ENCODE peak calls at places on chromosomes 16 and 17, in nine cellular contexts. T is ACHN; O is activated T-helper 9 cell treated with anti-CD3 and anti-CD28 coated beads, Interleukin-2, amount 50 U/mL, for 16 hours; Y is amygdala; B is A549; L is GM20000; D is Kasumi-1; G is T-helper 1 cell; F is AG10803. E is an unnamed sample.

GRCh38 chr17:35878361-35878760 is 1.8 kb downstream of the CCL5 start:
- DNase-seq in B (no peak), L (no peak), G (no peak), O (no peak), Y (no peak), T (no peak), F (no peak), D (no peak), E (no peak)

GRCh38 chr17:49573510-49574282 is 2.0 kb upstream of the NXPH3 start:
- DNase-seq in L (no peak), F (no peak), T (no peak), G (no peak), O (no peak), D (peak), Y (no peak), B (no peak), E (no peak)

GRCh38 chr16:58000706-58001676 is at the start of gene USB1:
- DNase-seq in L (peak), O (peak), B (peak), F (peak), D (peak), T (peak), Y (peak), G (peak), E (peak)

GRCh38 chr16:56409195-56409594 is 16.1 kb downstream of the AMFR start:
- DNase-seq in F (peak), O (no peak), B (peak), D (no peak), L (no peak), Y (no peak), T (peak), G (no peak), E (no peak)

GRCh38 chr16:67900156-67900555 is 7.1 kb downstream of the PSKH1 start:
- DNase-seq in T (no peak), O (no peak), B (no peak), Y (no peak), G (no peak), F (no peak), D (no peak), L (no peak), E (no peak)

GRCh38 chr16:5064915-5065314 is 841 bp downstream of the C16orf89 start:
- DNase-seq in L (no peak), G (no peak), T (no peak), Y (no peak), D (no peak), O (no peak), B (no peak), F (no peak), E (no peak)

GRCh38 chr16:4393243-4393606 is 21.6 kb downstream of the VASN start:
- DNase-seq in T (no peak), Y (no peak), L (no peak), D (no peak), G (no peak), F (peak), B (no peak), O (no peak), E (no peak)

GRCh38 chr17:74274060-74274702 is at the start of gene DNAI2:
- DNase-seq in F (no peak), B (no peak), G (peak), L (no peak), T (no peak), Y (no peak), O (peak), D (no peak), E (no peak)

GRCh38 chr17:7767425-7768021 is 50.0 kb downstream of the DNAH2 start:
- DNase-seq in D (no peak), G (no peak), L (no peak), O (no peak), B (no peak), T (no peak), F (no peak), Y (no peak), E (no peak)

GRCh38 chr16:82236415-82236814 is 66.4 kb upstream of the MPHOSPH6 start:
- DNase-seq in O (no peak), L (no peak), Y (no peak), F (no peak), D (no peak), B (no peak), T (no peak), G (no peak), E (no peak)

GRCh38 chr17:68310141-68310540 is 18.8 kb downstream of the ARSG start:
- DNase-seq in G (no peak), T (no peak), Y (no peak), F (no peak), D (no peak), B (no peak), L (no peak), O (peak), E (no peak)

GRCh38 chr16:67183-67791 is 5.1 kb downstream of the RHBDF1 start:
- DNase-seq in G (no peak), D (no peak), B (no peak), L (no peak), O (no peak), F (no peak), T (no peak), Y (no peak), E (no peak)

GRCh38 chr17:38444151-38444550 is 15.9 kb downstream of the ARHGAP23 start:
- DNase-seq in O (peak), B (peak), Y (no peak), L (peak), F (peak), T (peak), G (peak), D (peak), E (peak)

GRCh38 chr16:15707332-15707731 is 57.3 kb downstream of the NDE1 start:
- DNase-seq in T (no peak), L (no peak), B (no peak), D (no peak), F (no peak), O (no peak), Y (no peak), G (no peak), E (no peak)

GRCh38 chr16:8848939-8849391 is 19.8 kb downstream of the CARHSP1 start:
- DNase-seq in O (no peak), G (no peak), L (no peak), F (peak), D (no peak), Y (no peak), T (peak), B (no peak), E (no peak)

GRCh38 chr17:79681101-79681621 is 49.6 kb upstream of the ENPP7 start:
- DNase-seq in L (no peak), Y (no peak), B (no peak), F (no peak), O (no peak), D (no peak), T (no peak), G (no peak), E (no peak)

GRCh38 chr17:70552230-70552981 is 383.1 kb downstream of the KCNJ2 start:
- DNase-seq in Y (no peak), T (peak), G (no peak), F (peak), B (peak), L (peak), D (peak), O (no peak), E (peak)

GRCh38 chr17:65054602-65055001 is 1.9 kb downstream of the GNA13 start:
- DNase-seq in B (no peak), G (no peak), L (no peak), T (peak), F (no peak), D (no peak), Y (no peak), O (no peak), E (no peak)

GRCh38 chr16:1534021-1535020 is 855 bp downstream of the TMEM204 start:
- DNase-seq in F (peak), B (no peak), D (no peak), G (no peak), O (no peak), T (no peak), Y (no peak), L (peak), E (no peak)

GRCh38 chr17:412211-413015 is 59.8 kb upstream of the RPH3AL start:
- DNase-seq in L (peak), F (peak), B (peak), T (peak), O (peak), D (peak), G (peak), Y (no peak), E (peak)

GRCh38 chr16:87375426-87376135 is 8.0 kb downstream of the FBXO31 start:
- DNase-seq in B (no peak), O (no peak), F (peak), T (no peak), G (no peak), D (no peak), Y (no peak), L (no peak), E (no peak)

GRCh38 chr17:9389116-9389515 is 186.5 kb downstream of the STX8 start:
- DNase-seq in B (peak), Y (no peak), L (peak), O (no peak), D (no peak), G (no peak), F (peak), T (peak), E (no peak)

GRCh38 chr17:12537436-12537835 is 128.3 kb upstream of the MYOCD start:
- DNase-seq in T (no peak), F (no peak), Y (no peak), D (no peak), O (no peak), G (no peak), L (no peak), B (no peak), E (no peak)

GRCh38 chr16:82748026-82748425 is 121.3 kb downstream of the CDH13 start:
- DNase-seq in T (no peak), L (no peak), D (no peak), O (no peak), F (peak), Y (no peak), B (no peak), G (no peak), E (no peak)

GRCh38 chr16:28925386-28926228 is 569 bp upstream of the RABEP2 start:
- DNase-seq in T (peak), B (peak), D (peak), O (peak), L (peak), F (peak), G (peak), Y (no peak), E (peak)

GRCh38 chr17:71494045-71494444 is 626.8 kb upstream of the SOX9 start:
- DNase-seq in G (no peak), Y (no peak), D (no peak), B (no peak), T (no peak), L (no peak), F (peak), O (no peak), E (no peak)

GRCh38 chr17:4498461-4499397 is at the start of gene SPNS2:
- DNase-seq in T (peak), O (peak), D (peak), G (peak), B (peak), L (peak), F (peak), Y (peak), E (no peak)

GRCh38 chr16:11715246-11715947 is 27.3 kb downstream of the TXNDC11 start:
- DNase-seq in D (no peak), G (no peak), B (no peak), O (no peak), F (no peak), L (peak), Y (no peak), T (no peak), E (no peak)

GRCh38 chr16:85046957-85047866 is 19.6 kb downstream of the KIAA0513 start:
- DNase-seq in D (no peak), G (no peak), L (no peak), T (no peak), F (no peak), O (no peak), B (no peak), Y (no peak), E (no peak)

GRCh38 chr16:4123617-4124300 is 7.5 kb upstream of the ADCY9 start:
- DNase-seq in B (no peak), O (no peak), Y (no peak), G (no peak), T (no peak), L (no peak), D (no peak), F (peak), E (no peak)

GRCh38 chr17:1985686-1986085 is 39.4 kb downstream of the RTN4RL1 start:
- DNase-seq in T (no peak), Y (no peak), D (no peak), B (no peak), F (no peak), O (no peak), L (no peak), G (no peak), E (no peak)

GRCh38 chr16:30738984-30739951 is 9.0 kb upstream of the PHKG2 start:
- DNase-seq in O (no peak), B (no peak), D (no peak), T (no peak), Y (no peak), F (no peak), G (no peak), L (no peak), E (no peak)

GRCh38 chr16:64089697-64090096 is 1032.2 kb downstream of the CDH11 start:
- DNase-seq in G (no peak), L (no peak), T (peak), Y (no peak), B (peak), O (no peak), D (peak), F (peak), E (peak)

GRCh38 chr16:76768948-76769347 is 422.0 kb upstream of the MON1B start:
- DNase-seq in L (no peak), D (no peak), T (no peak), O (no peak), G (no peak), Y (no peak), F (no peak), B (no peak), E (no peak)

GRCh38 chr17:9011001-9011400 is 10.3 kb upstream of the NTN1 start:
- DNase-seq in T (no peak), Y (no peak), G (no peak), B (no peak), F (no peak), O (no peak), L (no peak), D (no peak), E (no peak)

GRCh38 chr17:49787932-49788442 is 494 bp upstream of the KAT7 start:
- DNase-seq in B (no peak), O (no peak), Y (no peak), D (peak), L (no peak), F (peak), G (no peak), T (no peak), E (no peak)

GRCh38 chr17:35799942-35800341 is 4.5 kb upstream of the MMP28 start:
- DNase-seq in L (no peak), T (peak), F (peak), O (no peak), D (no peak), Y (peak), G (no peak), B (peak), E (no peak)

GRCh38 chr17:50064253-50064991 is 8.5 kb downstream of the ITGA3 start:
- DNase-seq in B (peak), G (no peak), O (no peak), L (no peak), D (peak), T (peak), F (peak), Y (no peak), E (no peak)

GRCh38 chr16:69116911-69117310 is 11.5 kb downstream of the HAS3 start:
- DNase-seq in O (no peak), G (no peak), L (no peak), F (no peak), B (no peak), T (no peak), Y (no peak), D (no peak), E (no peak)

E was measured in AML-193.